ENCODE peak calls at places on chromosomes 1 and 21, in seven cellular contexts. One of them, this sample, is unnamed.

GRCh38 chr1:220881918-220882891 is 3.0 kb downstream of the HLX start:
- DNase-seq in astrocyte: no peak
- DNase-seq in lower leg skin: no peak
- DNase-seq in brain microvascular endothelial cell: no peak
- DNase-seq in hepatocyte: no peak
- DNase-seq in heart left ventricle: peak; percentile 71
- DNase-seq in HL-60: peak; percentile 80
- DNase-seq in this sample: peak; percentile 67

GRCh38 chr1:93490357-93490756 is 42.4 kb downstream of the FNBP1L start:
- DNase-seq in lower leg skin: no peak
- DNase-seq in heart left ventricle: no peak
- DNase-seq in brain microvascular endothelial cell: no peak
- DNase-seq in astrocyte: no peak
- DNase-seq in HL-60: no peak
- DNase-seq in hepatocyte: no peak
- DNase-seq in this sample: no peak

GRCh38 chr1:68378296-68379084 is 71.3 kb downstream of the RPE65 start:
- DNase-seq in brain microvascular endothelial cell: peak; percentile 36
- DNase-seq in hepatocyte: peak; percentile 16
- DNase-seq in HL-60: no peak
- DNase-seq in heart left ventricle: no peak
- DNase-seq in lower leg skin: no peak
- DNase-seq in astrocyte: peak; percentile 42
- DNase-seq in this sample: peak; percentile 29

GRCh38 chr1:200242379-200243041 is 167.3 kb downstream of the ZNF281 start:
- DNase-seq in astrocyte: no peak
- DNase-seq in lower leg skin: no peak
- DNase-seq in HL-60: no peak
- DNase-seq in heart left ventricle: no peak
- DNase-seq in hepatocyte: peak; percentile 48
- DNase-seq in brain microvascular endothelial cell: no peak
- DNase-seq in this sample: no peak

GRCh38 chr1:25565626-25566025 is 22.2 kb downstream of the LDLRAP1 start:
- DNase-seq in lower leg skin: no peak
- DNase-seq in astrocyte: no peak
- DNase-seq in heart left ventricle: no peak
- DNase-seq in brain microvascular endothelial cell: no peak
- DNase-seq in HL-60: no peak
- DNase-seq in hepatocyte: no peak
- DNase-seq in this sample: no peak

GRCh38 chr21:46194374-46195334 is 10.4 kb upstream of the SPATC1L start:
- DNase-seq in brain microvascular endothelial cell: no peak
- DNase-seq in heart left ventricle: peak; percentile 39
- DNase-seq in HL-60: no peak
- DNase-seq in hepatocyte: peak; percentile 2
- DNase-seq in astrocyte: no peak
- DNase-seq in lower leg skin: no peak
- DNase-seq in this sample: no peak

GRCh38 chr1:58727363-58727762 is 27.5 kb upstream of the MYSM1 start:
- DNase-seq in hepatocyte: peak; percentile 18
- DNase-seq in astrocyte: peak; percentile 87
- DNase-seq in heart left ventricle: no peak
- DNase-seq in lower leg skin: no peak
- DNase-seq in brain microvascular endothelial cell: peak; percentile 81
- DNase-seq in HL-60: no peak
- DNase-seq in this sample: peak; percentile 82

GRCh38 chr21:42991992-42992740 is 17.8 kb downstream of the PKNOX1 start:
- DNase-seq in brain microvascular endothelial cell: peak; percentile 90
- DNase-seq in lower leg skin: no peak
- DNase-seq in astrocyte: peak; percentile 89
- DNase-seq in heart left ventricle: no peak
- DNase-seq in HL-60: peak; percentile 51
- DNase-seq in hepatocyte: peak; percentile 83
- DNase-seq in this sample: peak; percentile 95

GRCh38 chr1:244896550-244896949 is 32.2 kb upstream of the HNRNPU start:
- DNase-seq in brain microvascular endothelial cell: peak; percentile 63
- DNase-seq in lower leg skin: no peak
- DNase-seq in heart left ventricle: no peak
- DNase-seq in hepatocyte: peak; percentile 47
- DNase-seq in HL-60: no peak
- DNase-seq in astrocyte: peak; percentile 75
- DNase-seq in this sample: peak; percentile 66

GRCh38 chr1:44240802-44241671 is 27.8 kb downstream of the DMAP1 start:
- DNase-seq in astrocyte: no peak
- DNase-seq in lower leg skin: no peak
- DNase-seq in heart left ventricle: no peak
- DNase-seq in hepatocyte: no peak
- DNase-seq in brain microvascular endothelial cell: no peak
- DNase-seq in HL-60: no peak
- DNase-seq in this sample: no peak

GRCh38 chr1:44238651-44239050 is 25.4 kb downstream of the DMAP1 start:
- DNase-seq in lower leg skin: no peak
- DNase-seq in heart left ventricle: no peak
- DNase-seq in hepatocyte: no peak
- DNase-seq in astrocyte: no peak
- DNase-seq in brain microvascular endothelial cell: no peak
- DNase-seq in HL-60: no peak
- DNase-seq in this sample: no peak

GRCh38 chr1:44237721-44238457 is 24.6 kb downstream of the DMAP1 start:
- DNase-seq in brain microvascular endothelial cell: peak; percentile 18
- DNase-seq in astrocyte: no peak
- DNase-seq in hepatocyte: peak; percentile 88
- DNase-seq in HL-60: no peak
- DNase-seq in lower leg skin: no peak
- DNase-seq in heart left ventricle: no peak
- DNase-seq in this sample: peak; percentile 39

GRCh38 chr1:44239961-44240371 is 26.7 kb downstream of the DMAP1 start:
- DNase-seq in HL-60: no peak
- DNase-seq in lower leg skin: peak; percentile 47
- DNase-seq in brain microvascular endothelial cell: no peak
- DNase-seq in astrocyte: no peak
- DNase-seq in hepatocyte: peak; percentile 43
- DNase-seq in heart left ventricle: no peak
- DNase-seq in this sample: peak; percentile 29

DNA sequence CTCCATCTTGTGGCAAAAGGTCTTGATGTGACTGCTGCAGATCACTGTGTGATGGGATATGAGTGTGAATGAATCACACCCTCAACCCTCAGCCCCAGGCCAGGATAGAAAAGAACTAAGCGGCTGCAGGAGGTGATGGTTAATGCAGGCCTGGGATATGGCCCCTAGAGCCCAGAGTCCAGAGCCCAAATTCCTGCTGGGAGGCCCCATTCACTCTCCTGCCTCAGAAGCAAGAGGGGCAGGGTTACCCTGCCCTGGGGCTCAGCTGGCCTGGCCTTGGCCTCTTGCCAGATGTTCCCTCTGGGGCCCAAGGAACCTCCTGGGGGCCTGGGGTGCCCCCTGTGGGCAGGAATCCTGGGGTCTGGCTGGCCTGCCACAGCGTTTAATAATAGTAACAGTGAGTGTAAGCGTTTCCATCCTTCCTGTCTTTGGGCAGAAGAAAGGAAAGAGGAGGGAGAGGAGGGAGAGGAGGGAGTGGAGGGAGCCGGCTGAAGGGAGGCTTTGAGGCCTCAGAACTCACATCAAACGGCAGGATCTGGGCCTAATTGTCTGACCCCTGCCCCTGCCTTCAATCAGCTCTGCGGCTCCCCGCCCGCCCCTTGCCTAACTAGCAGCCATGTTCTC is 26.2 kb downstream of the DMAP1 start:
- DNase-seq in lower leg skin: no peak
- DNase-seq in hepatocyte: peak; percentile 70
- DNase-seq in brain microvascular endothelial cell: peak; percentile 60
- DNase-seq in HL-60: no peak
- DNase-seq in heart left ventricle: no peak
- DNase-seq in astrocyte: no peak
- DNase-seq in this sample: peak; percentile 47
- TF ChIP-seq CTCF in lower leg skin: no peak
- TF ChIP-seq CTCF in hepatocyte: peak; percentile 43
- TF ChIP-seq CTCF in brain microvascular endothelial cell: peak; percentile 60
- TF ChIP-seq CTCF in HL-60: no peak
- TF ChIP-seq CTCF in heart left ventricle: peak; percentile 45
- TF ChIP-seq CTCF in astrocyte: peak; percentile 9
- TF ChIP-seq CTCF in this sample: peak; percentile 56

GRCh38 chr1:64062529-64062928 is 140.9 kb upstream of the UBE2U start:
- DNase-seq in brain microvascular endothelial cell: no peak
- DNase-seq in lower leg skin: no peak
- DNase-seq in HL-60: no peak
- DNase-seq in heart left ventricle: no peak
- DNase-seq in hepatocyte: no peak
- DNase-seq in astrocyte: no peak
- DNase-seq in this sample: no peak
- H3K4me3 ChIP-seq in brain microvascular endothelial cell: no peak overlapping the region
- H3K4me3 ChIP-seq in lower leg skin: no peak overlapping the region
- H3K4me3 ChIP-seq in HL-60: no peak overlapping the region
- H3K4me3 ChIP-seq in heart left ventricle: no peak overlapping the region
- H3K4me3 ChIP-seq in hepatocyte: no peak overlapping the region
- H3K4me3 ChIP-seq in astrocyte: no peak overlapping the region
- H3K4me3 ChIP-seq in this sample: no peak overlapping the region

DNA sequence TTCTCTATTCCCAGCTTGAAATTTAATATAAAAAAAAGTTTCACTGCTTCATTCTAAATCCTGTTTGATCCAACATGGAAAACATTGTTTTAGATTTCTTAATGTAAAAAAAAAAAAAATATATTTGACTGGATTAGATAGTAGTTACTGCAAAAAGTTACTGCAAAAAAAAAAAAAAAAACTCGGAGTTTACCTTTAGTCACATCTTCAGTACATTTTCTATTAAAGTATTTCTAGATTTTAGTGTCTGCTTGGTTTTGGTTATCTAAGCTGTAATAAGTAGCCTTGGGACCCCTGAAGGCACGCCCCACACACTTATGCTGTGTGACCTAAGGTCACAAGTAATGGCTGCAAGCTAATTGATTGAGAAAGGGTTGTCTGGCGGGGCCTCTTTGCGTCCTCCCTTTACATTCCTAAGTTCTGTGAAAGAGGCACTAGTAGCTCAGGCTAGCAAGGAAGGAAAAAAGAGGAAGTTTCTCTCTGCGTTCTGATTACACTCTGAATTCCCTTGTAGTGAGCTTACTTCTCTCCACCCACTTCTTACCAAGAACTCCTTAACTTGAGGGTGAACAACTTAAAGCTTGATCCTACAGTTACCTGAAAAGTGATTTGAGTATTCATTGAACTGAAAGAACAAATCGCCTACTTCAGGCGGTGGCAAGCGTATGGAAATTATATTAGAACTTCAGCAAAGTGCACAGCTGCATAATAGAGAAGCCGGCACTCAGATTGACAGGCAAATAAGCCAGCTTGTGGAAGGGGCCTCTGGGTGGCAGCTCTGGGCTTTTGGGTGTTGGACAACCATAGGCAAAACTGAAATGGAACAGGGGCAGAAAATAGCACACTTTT is 464.2 kb downstream of the USP25 start:
- DNase-seq in brain microvascular endothelial cell: peak; percentile 80
- DNase-seq in astrocyte: peak; percentile 91
- DNase-seq in hepatocyte: peak; percentile 65
- DNase-seq in lower leg skin: peak; percentile 47
- DNase-seq in HL-60: no peak
- DNase-seq in heart left ventricle: peak; percentile 71
- DNase-seq in this sample: peak; percentile 93
- TF ChIP-seq CTCF in brain microvascular endothelial cell: peak; percentile 60
- TF ChIP-seq CTCF in astrocyte: peak; percentile 22
- TF ChIP-seq CTCF in hepatocyte: peak; percentile 23
- TF ChIP-seq CTCF in lower leg skin: no peak
- TF ChIP-seq CTCF in HL-60: no peak
- TF ChIP-seq CTCF in heart left ventricle: peak; percentile 59
- TF ChIP-seq CTCF in this sample: peak; percentile 64

DNA sequence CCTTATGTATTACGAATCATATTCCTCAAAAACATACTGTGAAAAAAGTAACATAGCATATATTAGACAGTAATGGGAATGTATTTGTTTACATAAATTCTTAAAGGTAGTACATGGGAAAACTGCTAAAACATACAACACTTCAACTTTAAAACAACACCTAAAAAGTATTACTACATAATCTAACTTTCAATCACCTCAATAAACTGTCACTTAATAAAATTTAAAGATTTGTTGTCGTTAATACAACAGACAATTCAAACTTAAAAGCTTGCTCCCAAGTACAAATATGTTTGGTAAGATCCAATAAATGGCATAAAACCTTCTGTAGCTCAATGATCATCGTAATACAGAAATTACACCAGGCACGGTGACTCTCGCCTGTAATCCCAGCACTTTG is 3.7 kb downstream of the ARID4B start:
- DNase-seq in hepatocyte: no peak
- DNase-seq in HL-60: no peak
- DNase-seq in brain microvascular endothelial cell: no peak
- DNase-seq in astrocyte: no peak
- DNase-seq in lower leg skin: no peak
- DNase-seq in heart left ventricle: no peak
- DNase-seq in this sample: no peak
- H3K4me3 ChIP-seq in hepatocyte: no peak overlapping the region
- H3K4me3 ChIP-seq in HL-60: no peak overlapping the region
- H3K4me3 ChIP-seq in brain microvascular endothelial cell: no peak overlapping the region
- H3K4me3 ChIP-seq in astrocyte: no peak overlapping the region
- H3K4me3 ChIP-seq in lower leg skin: no peak overlapping the region
- H3K4me3 ChIP-seq in heart left ventricle: no peak overlapping the region
- H3K4me3 ChIP-seq in this sample: no peak overlapping the region

DNA sequence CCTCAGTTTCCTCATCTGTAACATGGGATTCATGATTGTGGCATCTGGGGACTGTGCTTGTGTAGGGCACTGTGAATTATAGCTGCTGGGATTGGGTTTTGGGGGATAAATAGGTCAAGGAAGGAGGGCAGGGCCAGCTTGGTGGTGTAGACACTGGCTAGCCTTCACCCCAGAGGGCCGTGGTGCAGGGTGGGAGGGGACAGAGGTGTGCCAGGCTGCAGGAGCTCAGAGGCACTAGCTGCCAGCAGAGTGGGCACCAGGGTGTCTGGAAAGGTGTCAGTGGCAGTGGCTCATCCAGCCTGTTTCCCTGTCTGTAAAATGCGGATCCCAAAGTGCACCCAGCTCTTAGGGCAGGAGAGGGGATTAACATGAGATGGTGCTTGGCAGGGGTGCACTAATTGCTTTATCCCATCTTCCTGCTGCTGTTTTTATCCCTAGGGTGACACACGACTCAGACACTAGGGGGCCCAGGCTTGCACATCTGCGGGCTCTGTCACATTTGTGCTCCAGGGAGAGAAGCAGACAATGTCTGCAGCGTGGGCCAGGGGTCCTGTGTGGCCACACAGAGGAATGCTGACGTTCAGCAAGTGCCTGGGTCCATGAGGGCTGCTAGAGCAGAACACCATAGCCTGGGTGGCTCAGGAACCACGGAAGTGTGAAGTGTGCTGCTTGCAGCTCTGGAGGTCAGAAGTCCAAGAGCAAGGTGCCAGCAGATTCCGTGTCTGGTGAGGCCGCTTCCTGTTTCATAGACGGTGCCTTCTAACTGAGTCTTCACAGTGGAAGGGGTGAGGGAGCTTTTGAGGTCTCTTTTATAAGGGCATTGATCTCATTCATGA is 19.3 kb downstream of the OBSCN start:
- DNase-seq in HL-60: no peak
- DNase-seq in brain microvascular endothelial cell: peak; percentile 20
- DNase-seq in hepatocyte: no peak
- DNase-seq in lower leg skin: no peak
- DNase-seq in astrocyte: peak; percentile 36
- DNase-seq in heart left ventricle: no peak
- DNase-seq in this sample: peak; percentile 22
- TF ChIP-seq CTCF in HL-60: no peak
- TF ChIP-seq CTCF in brain microvascular endothelial cell: peak; percentile 48
- TF ChIP-seq CTCF in hepatocyte: peak; percentile 13
- TF ChIP-seq CTCF in lower leg skin: no peak
- TF ChIP-seq CTCF in astrocyte: peak; percentile 10
- TF ChIP-seq CTCF in heart left ventricle: peak; percentile 6
- TF ChIP-seq CTCF in this sample: peak; percentile 45

GRCh38 chr1:29122662-29122986 is 1.1 kb downstream of the TMEM200B start:
- DNase-seq in HL-60: no peak
- DNase-seq in astrocyte: peak; percentile 62
- DNase-seq in brain microvascular endothelial cell: no peak
- DNase-seq in heart left ventricle: peak; percentile 82
- DNase-seq in lower leg skin: peak; percentile 43
- DNase-seq in hepatocyte: peak; percentile 74
- DNase-seq in this sample: peak; percentile 68
- H3K4me3 ChIP-seq in HL-60: no peak overlapping the region
- H3K4me3 ChIP-seq in astrocyte: peak overlapping the region; percentile 57
- H3K4me3 ChIP-seq in brain microvascular endothelial cell: peak overlapping the region; percentile 59
- H3K4me3 ChIP-seq in heart left ventricle: peak overlapping the region; percentile 56
- H3K4me3 ChIP-seq in lower leg skin: peak overlapping the region; percentile 48
- H3K4me3 ChIP-seq in hepatocyte: peak overlapping the region; percentile 66
- H3K4me3 ChIP-seq in this sample: peak overlapping the region; percentile 69

This sample was measured in choroid plexus epithelial cell.